ENCODE peak calls at places on chromosome 19, in seven cellular contexts. Y, T, Z, O, A, Q and H are unnamed samples.

GRCh38 chr19:35247526-35248309 is 1.1 kb upstream of the LSR start:
- DNase-seq in Y (peak; percentile 54), T (peak; percentile 98), Z (no peak), O (peak; percentile 97), A (peak; percentile 94), Q (peak; percentile 96), H (peak; percentile 96)

GRCh38 chr19:6947745-6948144 is 60.4 kb downstream of the ADGRE1 start:
- DNase-seq in Y (no peak), T (no peak), Z (peak; percentile 42), O (peak; percentile 60), A (no peak), Q (no peak), H (no peak)

GRCh38 chr19:17841810-17842662 is 5.7 kb downstream of the JAK3 start:
- DNase-seq in Y (peak; percentile 75), T (peak; percentile 98), Z (peak; percentile 84), O (peak; percentile 21), A (peak; percentile 91), Q (peak; percentile 96), H (peak; percentile 57)

GRCh38 chr19:13877303-13877702 is 369 bp downstream of the NANOS3 start:
- DNase-seq in Y (no peak), T (no peak), Z (no peak), O (no peak), A (no peak), Q (no peak), H (no peak)

GRCh38 chr19:55165952-55166529 is 372 bp downstream of the DNAAF3 start:
- DNase-seq in Y (peak; percentile 73), T (peak; percentile 96), Z (peak; percentile 90), O (peak; percentile 94), A (peak; percentile 56), Q (peak; percentile 89), H (peak; percentile 69)

GRCh38 chr19:49119411-49120324 is at the start of gene PPFIA3:
- DNase-seq in Y (peak; percentile 76), T (peak; percentile 57), Z (peak; percentile 78), O (peak; percentile 73), A (peak; percentile 59), Q (peak; percentile 64), H (peak; percentile 37)

GRCh38 chr19:35587326-35587725 is 1.4 kb downstream of the PMIS2 start:
- DNase-seq in Y (no peak), T (no peak), Z (peak; percentile 69), O (no peak), A (no peak), Q (no peak), H (no peak)

GRCh38 chr19:19321143-19321577 is 531 bp downstream of the MAU2 start:
- DNase-seq in Y (no peak), T (peak; percentile 85), Z (peak; percentile 58), O (no peak), A (peak; percentile 26), Q (no peak), H (no peak)

GRCh38 chr19:38675611-38676010 is 28.2 kb downstream of the ACTN4 start:
- DNase-seq in Y (no peak), T (no peak), Z (no peak), O (no peak), A (no peak), Q (no peak), H (peak; percentile 97)

GRCh38 chr19:53333071-53333465 is 481 bp upstream of the ZNF845 start:
- DNase-seq in Y (peak; percentile 39), T (peak; percentile 85), Z (no peak), O (no peak), A (no peak), Q (no peak), H (no peak)

GRCh38 chr19:33195711-33196347 is 1.7 kb downstream of the LRP3 start:
- DNase-seq in Y (no peak), T (no peak), Z (no peak), O (no peak), A (no peak), Q (no peak), H (no peak)

GRCh38 chr19:39163621-39164020 is 33.1 kb upstream of the NCCRP1 start:
- DNase-seq in Y (no peak), T (no peak), Z (no peak), O (no peak), A (no peak), Q (no peak), H (no peak)

GRCh38 chr19:45940515-45940805 is 25.9 kb upstream of the NANOS2 start:
- DNase-seq in Y (no peak), T (no peak), Z (no peak), O (no peak), A (no peak), Q (no peak), H (no peak)

GRCh38 chr19:48330012-48330681 is 4.8 kb downstream of the EMP3 start:
- DNase-seq in Y (peak; percentile 79), T (peak; percentile 98), Z (peak; percentile 91), O (peak; percentile 91), A (peak; percentile 88), Q (no peak), H (peak; percentile 94)

GRCh38 chr19:41694196-41694595 is 6.1 kb upstream of the CEACAM7 start:
- DNase-seq in Y (no peak), T (no peak), Z (no peak), O (no peak), A (peak; percentile 12), Q (no peak), H (no peak)